ENCODE peak calls at places on chromosomes 2 and 18, in nine cellular contexts. F is testis, O is thoracic aorta, W is heart left ventricle, T is sigmoid colon, R is colonic mucosa, A is esophagus squamous epithelium, K is heart right ventricle, Q is right lobe of liver. B is an unnamed sample.

GRCh38 chr2:152814475-152815030 is 96.1 kb downstream of the ARL6IP6 start:
- DNase-seq in F (no peak), K (no peak), Q (no peak), A (no peak), T (no peak), W (no peak), R (no peak), O (no peak), B (no peak)

GRCh38 chr2:188319845-188320244 is 28.2 kb downstream of the GULP1 start:
- DNase-seq in F (no peak), O (no peak), K (no peak), Q (no peak), R (no peak), A (no peak), T (no peak), W (no peak), B (no peak)

GRCh38 chr18:46622999-46623398 is 34.0 kb downstream of the LOXHD1 start:
- DNase-seq in O (no peak), T (no peak), F (no peak), W (no peak), K (no peak), Q (no peak), R (no peak), A (no peak), B (no peak)

GRCh38 chr2:25528173-25528572 is 145.2 kb downstream of the DTNB start:
- DNase-seq in W (no peak), F (no peak), K (no peak), Q (no peak), A (no peak), T (no peak), O (no peak), R (no peak), B (no peak)

GRCh38 chr2:59449264-59449663 is 1104.2 kb downstream of the BCL11A start:
- DNase-seq in W (no peak), T (no peak), Q (no peak), R (no peak), A (no peak), O (no peak), F (no peak), K (no peak), B (no peak)

GRCh38 chr2:132589060-132589765 is 80.8 kb downstream of the LYPD1 start:
- DNase-seq in T (no peak), F (no peak), O (no peak), W (no peak), Q (no peak), K (no peak), R (no peak), A (no peak), B (no peak)

GRCh38 chr2:17309741-17310339 is 208.4 kb downstream of the RAD51AP2 start:
- DNase-seq in W (no peak), A (no peak), R (peak; percentile 41), F (peak; percentile 58), K (no peak), T (no peak), O (no peak), Q (no peak), B (no peak)

GRCh38 chr2:113067681-113068080 is at the start of gene IL1F10:
- DNase-seq in A (no peak), K (no peak), Q (no peak), R (no peak), O (no peak), T (no peak), W (no peak), F (no peak), B (no peak)

GRCh38 chr18:40159141-40160017 is 1795.7 kb upstream of the PIK3C3 start:
- DNase-seq in K (no peak), T (no peak), A (no peak), O (no peak), Q (no peak), R (no peak), F (no peak), W (no peak), B (no peak)

GRCh38 chr2:45368792-45369191 is 242.3 kb downstream of the SRBD1 start:
- DNase-seq in F (no peak), A (no peak), Q (no peak), K (no peak), O (no peak), R (no peak), W (no peak), T (no peak), B (no peak)

GRCh38 chr18:43276471-43276870 is 819 bp downstream of the SYT4 start:
- DNase-seq in W (no peak), Q (no peak), A (no peak), F (no peak), T (no peak), R (no peak), O (no peak), K (no peak), B (no peak)

GRCh38 chr2:46229134-46230063 is 67.8 kb upstream of the EPAS1 start:
- DNase-seq in K (no peak), W (no peak), O (no peak), T (no peak), A (no peak), R (peak; percentile 20), Q (no peak), F (no peak), B (no peak)

GRCh38 chr2:192741889-192742288 is 547.2 kb upstream of the TMEFF2 start:
- DNase-seq in R (no peak), Q (no peak), O (no peak), A (no peak), K (no peak), F (no peak), W (no peak), T (no peak), B (no peak)

GRCh38 chr18:22542400-22542835 is 124.7 kb upstream of the CTAGE1 start:
- DNase-seq in K (peak; percentile 34), O (no peak), Q (peak; percentile 90), A (no peak), T (no peak), F (peak; percentile 41), W (no peak), R (no peak), B (peak; percentile 25)

GRCh38 chr2:79717364-79718007 is 204.6 kb downstream of the CTNNA2 start:
- DNase-seq in O (no peak), A (no peak), T (no peak), W (no peak), Q (no peak), F (no peak), R (no peak), K (no peak), B (no peak)

GRCh38 chr2:73870084-73870483 is 22.7 kb upstream of the ACTG2 start:
- DNase-seq in T (peak; percentile 92), Q (no peak), F (peak; percentile 32), A (no peak), W (peak; percentile 78), O (peak; percentile 61), R (peak; percentile 50), K (no peak), B (peak; percentile 57)

GRCh38 chr2:172086349-172087190 is 1.3 kb downstream of the DLX1 start:
- DNase-seq in R (peak; percentile 60), Q (no peak), K (no peak), O (no peak), T (no peak), W (no peak), A (no peak), F (no peak), B (no peak)
- H3K4me3 ChIP-seq in R (no peak overlapping the region), Q (no peak overlapping the region), K (no peak overlapping the region), O (peak overlapping the region; percentile 72), T (no peak overlapping the region), W (no peak overlapping the region), A (peak overlapping the region; percentile 42), F (no peak overlapping the region), B (peak overlapping the region; percentile 64)

GRCh38 chr2:20677301-20678176 is 10.6 kb downstream of the GDF7 start:
- DNase-seq in W (no peak), K (no peak), R (no peak), O (no peak), T (no peak), Q (no peak), A (no peak), F (no peak), B (no peak)
- TF ChIP-seq CTCF in W (no peak), K (no peak), R (no peak), O (peak; percentile 25), T (no peak), Q (peak; percentile 50), A (peak; percentile 3), F (no peak), B (peak; percentile 6)

GRCh38 chr2:180219471-180219870 is 212.4 kb upstream of the CWC22 start:
- DNase-seq in F (no peak), R (no peak), W (no peak), T (no peak), Q (no peak), A (no peak), O (no peak), K (no peak), B (no peak)

GRCh38 chr2:180227461-180227860 is 220.4 kb upstream of the CWC22 start:
- DNase-seq in Q (no peak), W (no peak), R (no peak), O (no peak), A (no peak), T (no peak), K (no peak), F (no peak), B (no peak)

GRCh38 chr2:180231015-180231414 is 223.9 kb upstream of the CWC22 start:
- DNase-seq in R (no peak), K (no peak), Q (no peak), W (no peak), A (no peak), T (no peak), F (no peak), O (no peak), B (no peak)

GRCh38 chr2:180222642-180223041 is 215.5 kb upstream of the CWC22 start:
- DNase-seq in T (no peak), O (no peak), A (no peak), F (no peak), W (peak; percentile 46), K (no peak), Q (no peak), R (peak; percentile 20), B (no peak)

GRCh38 chr2:180225118-180225517 is 218.0 kb upstream of the CWC22 start:
- DNase-seq in T (no peak), O (no peak), A (no peak), R (no peak), W (no peak), K (no peak), F (no peak), Q (no peak), B (no peak)
- H3K9me3 ChIP-seq in T (no peaks in the 10 kb centered on the region), O (no peaks in the 10 kb centered on the region), A (no peaks in the 10 kb centered on the region), R (no peaks in the 10 kb centered on the region), W (no peaks in the 10 kb centered on the region), K (no peaks in the 10 kb centered on the region), F (no peaks in the 10 kb centered on the region), Q (no peaks in the 10 kb centered on the region), B (peaks cover 17% of the 10 kb centered on the region)

DNA sequence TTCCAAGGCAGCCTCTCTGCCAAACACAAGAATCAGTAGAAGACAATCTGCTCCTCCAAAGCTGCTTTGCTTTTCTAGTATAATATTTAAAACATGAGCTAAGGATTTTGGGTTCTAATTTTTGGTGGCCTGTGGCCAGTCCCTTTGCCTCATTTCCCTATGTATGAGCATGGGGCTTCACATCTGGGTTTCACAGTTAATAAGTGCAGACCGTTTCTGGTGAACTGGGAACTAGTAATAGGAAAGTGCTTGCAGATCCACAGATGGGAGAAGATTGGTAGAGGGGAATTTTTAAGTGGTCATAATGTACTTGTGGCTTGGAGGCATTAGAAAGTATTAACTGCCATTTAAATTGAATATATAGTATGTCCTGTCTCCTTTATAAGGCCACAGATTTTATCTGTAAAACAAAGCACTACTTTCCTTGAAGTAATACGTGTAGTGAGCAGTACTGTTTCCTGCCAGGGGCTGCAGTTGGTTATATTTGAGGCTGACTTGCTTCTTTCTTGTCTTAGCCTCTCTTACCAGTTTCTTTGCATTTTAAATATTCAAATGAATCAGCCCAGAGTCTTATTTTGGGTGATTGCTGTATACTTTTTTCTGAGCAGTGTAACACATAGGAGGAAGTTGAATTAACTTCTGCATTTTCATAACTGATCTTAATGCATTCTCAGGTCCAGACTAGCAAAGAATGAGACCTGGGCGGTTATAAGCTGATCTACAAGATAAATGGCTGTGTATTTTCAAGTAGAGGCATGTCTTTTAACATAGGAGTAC is 1.6 kb downstream of the ARPC2 start:
- DNase-seq in K (no peak), W (no peak), O (no peak), R (no peak), A (no peak), F (no peak), Q (no peak), T (no peak), B (no peak)
- H3K4me3 ChIP-seq in K (peak overlapping the region; percentile 82), W (peak overlapping the region; percentile 99), O (peak overlapping the region; percentile 95), R (peak overlapping the region; percentile 82), A (peak overlapping the region; percentile 86), F (peak overlapping the region; percentile 94), Q (peak overlapping the region; percentile 83), T (peak overlapping the region; percentile 99), B (peak overlapping the region; percentile 96)